ENCODE peak calls at places on chromosomes 2 and 18, in eight cellular contexts. G, J, W, Q, P, A, D and U are unnamed samples. For H3K4me1, the result is how much of the 10 kb centered on the place peaks cover.

GRCh38 chr18:67154979-67155378 is 361.5 kb downstream of the DSEL start:
- DNase-seq in P (no peak), D (no peak), Q (no peak), A (no peak), J (no peak), W (peak), G (no peak), U (no peak)

GRCh38 chr18:78737006-78737915 is 242.4 kb upstream of the SALL3 start:
- DNase-seq in J (no peak), W (no peak), A (no peak), P (no peak), D (no peak), Q (no peak), G (no peak), U (no peak)

GRCh38 chr2:216591480-216591879 is 41.7 kb upstream of the IGFBP2 start:
- DNase-seq in G (no peak), W (no peak), A (no peak), D (no peak), J (no peak), Q (no peak), P (no peak), U (no peak)

GRCh38 chr18:21146016-21146415 is 34.4 kb upstream of the ROCK1 start:
- DNase-seq in A (no peak), P (no peak), G (no peak), D (no peak), Q (no peak), W (no peak), J (no peak), U (no peak)

GRCh38 chr2:88443353-88443938 is 9.0 kb downstream of the FOXI3 start:
- DNase-seq in J (no peak), W (peak), Q (no peak), A (no peak), G (no peak), P (no peak), D (no peak), U (no peak)

GRCh38 chr18:24922491-24922890 is 429.5 kb downstream of the ZNF521 start:
- DNase-seq in A (no peak), W (no peak), J (no peak), G (no peak), Q (no peak), P (no peak), D (no peak), U (no peak)

GRCh38 chr2:214740867-214741266 is 68.6 kb downstream of the BARD1 start:
- DNase-seq in A (no peak), W (no peak), Q (no peak), J (no peak), G (no peak), P (no peak), D (no peak), U (no peak)

GRCh38 chr2:199206536-199206935 is 251.2 kb downstream of the SATB2 start:
- DNase-seq in J (no peak), Q (no peak), W (no peak), G (no peak), D (no peak), A (no peak), P (no peak), U (no peak)

GRCh38 chr2:133026536-133027177 is 356.7 kb upstream of the LYPD1 start:
- DNase-seq in Q (no peak), D (no peak), A (no peak), P (no peak), J (no peak), W (peak), G (no peak), U (no peak)

GRCh38 chr2:107811376-107811775 is 15.3 kb upstream of the RGPD4 start:
- DNase-seq in P (no peak), J (no peak), D (no peak), G (no peak), Q (no peak), W (no peak), A (no peak), U (no peak)

GRCh38 chr2:193476171-193476800 is 1281.6 kb upstream of the TMEFF2 start:
- DNase-seq in J (no peak), W (no peak), Q (no peak), G (peak), A (no peak), P (no peak), D (no peak), U (no peak)

GRCh38 chr2:118853647-118854367 is 6.4 kb upstream of the EN1 start:
- DNase-seq in P (no peak), J (peak), Q (no peak), A (no peak), W (peak), D (no peak), G (no peak), U (no peak)

GRCh38 chr2:98891591-98891990 is 44.4 kb downstream of the CRACDL start:
- DNase-seq in A (no peak), Q (no peak), W (no peak), D (no peak), P (no peak), G (no peak), J (no peak), U (no peak)

GRCh38 chr2:67054725-67055124 is 342.4 kb upstream of the ETAA1 start:
- DNase-seq in A (no peak), Q (no peak), J (no peak), W (no peak), P (no peak), G (no peak), D (no peak), U (no peak)

GRCh38 chr2:88131201-88131998 is 3.5 kb upstream of the FABP1 start:
- DNase-seq in P (no peak), G (no peak), J (no peak), A (no peak), W (no peak), Q (no peak), D (no peak), U (no peak)

GRCh38 chr2:126704434-126705165 is 48.6 kb downstream of the GYPC start:
- DNase-seq in G (no peak), W (no peak), Q (no peak), J (no peak), P (no peak), A (no peak), D (no peak), U (no peak)

GRCh38 chr2:105926960-105927678 is 182.4 kb downstream of the NCK2 start:
- DNase-seq in W (no peak), D (no peak), J (no peak), P (no peak), Q (peak), G (peak), A (no peak), U (no peak)

GRCh38 chr18:55647331-55647730 is 59.3 kb upstream of the TCF4 start:
- DNase-seq in G (no peak), Q (no peak), W (no peak), P (no peak), A (no peak), J (no peak), D (no peak), U (no peak)

GRCh38 chr2:28269019-28269784 is 123.5 kb upstream of the FOSL2 start:
- DNase-seq in D (peak), A (no peak), W (peak), G (no peak), J (no peak), Q (no peak), P (peak), U (peak)

GRCh38 chr2:46164581-46165301 is 132.5 kb upstream of the EPAS1 start:
- DNase-seq in P (peak), W (no peak), J (peak), Q (no peak), D (no peak), A (peak), G (no peak), U (peak)

GRCh38 chr2:156784034-156784433 is 347.9 kb downstream of the GPD2 start:
- DNase-seq in D (no peak), P (no peak), G (no peak), W (no peak), J (no peak), A (no peak), Q (no peak), U (no peak)

GRCh38 chr2:223712642-223713041 is 110.5 kb upstream of the SCG2 start:
- DNase-seq in P (no peak), D (no peak), G (no peak), Q (no peak), J (no peak), W (no peak), A (no peak), U (no peak)

GRCh38 chr2:37583867-37584266 is 87.6 kb downstream of the CDC42EP3 start:
- DNase-seq in J (no peak), D (no peak), A (no peak), Q (no peak), W (no peak), G (no peak), P (no peak), U (no peak)

GRCh38 chr2:114661926-114662670 is 219.7 kb downstream of the DPP10 start:
- DNase-seq in J (peak), D (no peak), A (peak), P (peak), G (no peak), Q (no peak), W (peak), U (no peak)

GRCh38 chr18:62717059-62717849 is 1.9 kb downstream of the PHLPP1 start:
- DNase-seq in Q (peak), J (no peak), W (peak), D (peak), A (no peak), G (peak), P (peak), U (peak)

GRCh38 chr2:142042536-142043199 is 88.1 kb downstream of the LRP1B start:
- DNase-seq in Q (no peak), G (no peak), W (no peak), P (no peak), J (no peak), D (no peak), A (no peak), U (no peak)

GRCh38 chr2:191565647-191566198 is 112.2 kb upstream of the NABP1 start:
- DNase-seq in Q (no peak), P (no peak), W (no peak), J (no peak), G (no peak), D (no peak), A (no peak), U (no peak)

GRCh38 chr2:71939588-71940535 is 207.8 kb downstream of the CYP26B1 start:
- DNase-seq in A (no peak), W (no peak), J (peak), P (no peak), Q (no peak), G (no peak), D (peak), U (peak)

GRCh38 chr18:416928-417327 is 83.6 kb downstream of the COLEC12 start:
- DNase-seq in J (no peak), Q (no peak), G (no peak), A (no peak), P (no peak), D (no peak), W (no peak), U (no peak)

GRCh38 chr18:415047-415446 is 85.5 kb downstream of the COLEC12 start:
- DNase-seq in J (no peak), P (no peak), D (no peak), W (no peak), A (no peak), Q (no peak), G (no peak), U (no peak)

GRCh38 chr18:413263-413662 is 87.2 kb downstream of the COLEC12 start:
- DNase-seq in G (no peak), J (no peak), D (no peak), Q (no peak), P (peak), W (no peak), A (no peak), U (peak)

GRCh38 chr18:417495-417894 is 83.0 kb downstream of the COLEC12 start:
- DNase-seq in P (no peak), Q (no peak), A (no peak), D (no peak), G (no peak), W (no peak), J (peak), U (no peak)

DNA sequence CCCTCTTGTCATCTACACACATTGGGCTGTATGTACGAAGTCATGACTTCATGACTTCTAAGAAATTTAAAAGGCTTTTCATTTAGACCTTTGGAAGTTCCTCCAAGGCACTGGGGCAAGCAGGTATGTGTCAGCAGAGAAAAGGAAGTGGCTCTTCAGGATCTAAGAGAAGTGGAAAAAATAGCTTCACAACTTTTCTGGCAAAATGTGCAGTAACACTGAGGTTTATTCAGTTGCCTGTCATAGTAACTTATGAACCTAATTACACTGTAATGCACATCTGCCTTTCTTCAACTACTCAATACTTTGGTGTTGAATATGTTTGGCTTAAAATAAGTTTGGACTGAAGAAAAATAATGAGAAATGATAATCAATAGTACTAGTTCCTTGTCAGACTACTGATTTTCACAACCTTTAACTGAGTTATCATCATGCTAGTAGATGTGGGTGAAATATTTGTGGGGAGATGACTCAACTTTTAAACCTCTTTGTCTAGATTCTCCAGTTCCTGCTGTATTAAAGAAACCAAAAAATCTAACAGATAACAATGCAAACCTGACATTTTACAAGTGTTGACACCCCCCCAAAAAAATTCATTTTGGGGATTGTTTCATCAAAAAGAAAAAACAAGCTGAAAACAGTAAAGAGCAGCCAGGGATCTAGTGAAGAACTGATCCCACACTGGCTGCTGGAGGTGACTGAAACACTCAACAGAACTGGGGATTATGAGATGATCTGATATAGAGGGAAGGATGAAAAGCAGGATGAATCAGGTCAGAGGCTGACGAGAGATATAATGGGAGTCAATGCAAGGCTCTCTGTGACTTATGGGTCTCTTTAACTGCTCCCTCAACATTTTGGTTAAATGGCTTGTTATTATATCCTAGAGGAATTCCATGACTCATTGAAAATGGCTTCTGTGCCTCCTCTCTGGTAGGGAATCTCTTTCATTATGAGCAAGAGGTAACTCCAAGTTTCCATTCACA is 84.6 kb downstream of the COLEC12 start:
- DNase-seq in J (no peak), Q (no peak), A (no peak), P (no peak), D (no peak), G (no peak), W (no peak), U (peak)
- H3K27ac ChIP-seq in J (no peak), Q (no peak), A (no peak), P (peak), D (no peak), G (no peak), W (no peak), U (peak)

GRCh38 chr2:150088538-150088937 is 398.9 kb downstream of the RND3 start:
- DNase-seq in D (no peak), W (peak), P (no peak), G (no peak), A (no peak), Q (no peak), J (no peak), U (no peak)
- H3K4me3 ChIP-seq in D (no peak), W (no peak), P (no peak), G (no peak), A (no peak), Q (no peak), J (no peak), U (no peak)

GRCh38 chr2:22902662-22903165 is 482.3 kb upstream of the KLHL29 start:
- DNase-seq in A (no peak), J (no peak), D (no peak), P (no peak), G (no peak), W (no peak), Q (no peak), U (no peak)

GRCh38 chr2:22907330-22907729 is 477.6 kb upstream of the KLHL29 start:
- DNase-seq in W (no peak), Q (no peak), J (no peak), P (no peak), A (no peak), D (peak), G (no peak), U (no peak)

GRCh38 chr2:22903616-22904015 is 481.4 kb upstream of the KLHL29 start:
- DNase-seq in G (no peak), D (no peak), A (no peak), J (no peak), Q (no peak), P (no peak), W (no peak), U (no peak)

GRCh38 chr2:22901471-22901870 is 483.5 kb upstream of the KLHL29 start:
- DNase-seq in Q (no peak), A (no peak), J (no peak), P (no peak), G (no peak), D (peak), W (no peak), U (no peak)

GRCh38 chr2:22904126-22904684 is 480.8 kb upstream of the KLHL29 start:
- DNase-seq in A (no peak), P (peak), Q (no peak), W (peak), G (no peak), J (peak), D (no peak), U (peak)
- H3K4me1 ChIP-seq in A (under half), P (under half), Q (under half), W (under half), G (under half), J (under half), D (under half), U (under half)

DNA sequence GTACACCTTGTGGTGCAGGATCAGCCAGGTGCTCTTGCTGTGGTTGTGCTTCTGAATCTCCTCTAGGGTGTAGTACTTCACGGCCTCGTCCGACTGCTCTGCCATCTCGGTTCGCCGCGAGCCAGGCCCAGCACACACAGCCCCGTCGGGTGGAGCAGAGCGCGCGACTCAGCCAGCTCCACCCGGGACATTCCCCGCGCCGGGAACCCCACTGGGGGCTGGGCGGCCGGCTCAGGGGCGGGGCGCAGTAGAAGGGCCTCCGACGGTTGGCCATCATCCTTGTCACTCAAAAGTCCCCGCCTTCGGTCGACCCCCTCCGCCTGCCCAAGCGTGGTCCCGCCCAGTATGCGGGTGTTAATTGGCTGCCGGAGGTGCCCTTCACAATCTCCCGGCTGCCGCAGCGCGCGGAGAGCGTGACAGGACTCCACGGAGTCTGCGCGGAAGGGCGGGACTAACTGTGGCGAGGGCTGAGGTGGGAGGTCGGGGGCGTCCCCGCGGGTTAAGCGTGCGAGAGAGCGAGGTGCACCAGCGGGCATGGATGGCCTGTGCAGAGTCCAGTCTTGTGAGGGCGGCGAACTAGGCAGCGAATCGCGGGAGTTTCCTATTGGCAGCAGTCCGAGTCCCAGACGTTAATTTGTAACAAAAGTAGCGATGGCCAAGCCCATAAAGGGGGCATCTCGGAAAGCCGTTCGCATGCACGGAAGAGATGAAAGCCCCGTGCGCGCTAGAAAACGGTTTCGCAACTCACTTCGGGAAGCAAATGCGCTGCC is at the start of gene CYB5A:
- DNase-seq in A (peak), W (peak), D (peak), J (peak), G (peak), Q (peak), P (peak), U (peak)
- H3K27ac ChIP-seq in A (peak), W (peak), D (peak), J (peak), G (peak), Q (peak), P (peak), U (no peak)

GRCh38 chr2:74548285-74548918 is 5.3 kb downstream of the LOXL3 start:
- DNase-seq in G (no peak), J (no peak), P (no peak), Q (no peak), W (peak), D (no peak), A (no peak), U (no peak)
- H3K4me3 ChIP-seq in G (peak), J (peak), P (peak), Q (peak), W (peak), D (peak), A (peak), U (peak)

GRCh38 chr2:63013448-63013847 is 37.2 kb upstream of the OTX1 start:
- DNase-seq in G (no peak), W (no peak), A (no peak), J (no peak), P (no peak), D (no peak), Q (no peak), U (no peak)
- H3K4me1 ChIP-seq in G (under half), W (under half), A (under half), J (under half), P (under half), D (under half), Q (under half), U (under half)

DNA sequence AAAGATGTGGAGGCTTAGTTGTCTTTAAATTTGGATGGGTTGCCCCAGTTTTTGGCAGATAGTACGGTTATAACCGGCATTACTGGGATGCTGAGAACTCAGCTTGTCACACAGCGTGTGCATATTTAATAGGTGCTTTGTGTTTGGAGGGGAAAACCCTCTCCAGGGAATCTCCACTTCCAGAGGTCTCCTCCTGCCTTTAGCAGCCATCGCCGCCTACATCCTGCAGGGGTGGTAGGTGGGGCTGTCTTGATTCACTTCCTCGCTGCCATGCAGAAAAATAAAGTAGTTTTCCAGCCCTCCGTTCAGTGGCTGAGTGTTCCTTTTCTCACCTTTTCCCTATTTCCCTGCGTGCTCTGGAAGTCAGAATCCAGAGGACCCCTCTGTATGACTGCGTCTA is 76.4 kb downstream of the ITGB1BP1 start:
- DNase-seq in G (no peak), W (no peak), P (no peak), D (no peak), Q (no peak), J (no peak), A (no peak), U (no peak)
- H3K27ac ChIP-seq in G (no peak), W (no peak), P (no peak), D (no peak), Q (no peak), J (no peak), A (peak), U (no peak)

DNA sequence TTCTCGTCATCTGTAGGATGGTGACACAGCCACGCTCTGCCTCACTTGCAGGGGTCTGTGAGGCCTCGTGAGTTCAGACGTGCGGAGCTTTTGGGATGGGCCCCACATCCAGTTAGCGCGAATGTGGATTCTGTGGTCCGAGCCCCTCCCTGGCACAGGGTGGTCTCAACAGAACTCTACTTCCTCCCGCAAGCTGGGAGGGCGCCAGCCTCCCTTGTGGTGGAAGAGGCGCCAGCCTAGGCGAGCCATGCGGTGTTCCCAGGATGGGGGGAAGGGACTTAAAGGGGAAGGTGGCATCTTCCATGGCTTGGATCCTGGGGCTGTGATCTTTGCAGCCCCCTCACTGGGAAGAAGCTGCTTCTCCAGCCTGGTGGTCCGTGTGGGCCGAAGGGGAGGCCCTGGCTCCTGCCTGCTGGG is 1.4 kb downstream of the SNORC start:
- DNase-seq in D (no peak), G (no peak), P (no peak), Q (no peak), A (peak), W (no peak), J (peak), U (peak)
- H3K4me3 ChIP-seq in D (no peak), G (no peak), P (no peak), Q (no peak), A (no peak), W (no peak), J (no peak), U (no peak)